ENCODE peak calls at places on chromosomes 2 and 18, in ten cellular contexts. A is astrocyte, K is cardiac fibroblast, W is PC-9, L is tibial artery, B is fibroblast of lung, Y is adrenal gland, H is lower leg skin, S is foreskin fibroblast, X is GM23338. V is an unnamed sample.
A peak's percentile ranks its signal among the peaks of the same experiment; 100 is the strongest.

GRCh38 chr2:61255580-61256437 is 93.8 kb downstream of the C2orf74 start:
- DNase-seq in A (peak; percentile 91), K (peak; percentile 89), W (no peak), L (no peak), B (peak; percentile 74), Y (no peak), H (no peak), S (peak; percentile 78), X (no peak), V (peak; percentile 85)

GRCh38 chr2:163731735-163732134 is 4.1 kb downstream of the FIGN start:
- DNase-seq in A (no peak), K (peak; percentile 42), W (no peak), L (no peak), B (peak; percentile 27), Y (no peak), H (no peak), S (no peak), X (no peak), V (no peak)

GRCh38 chr2:97785818-97786217 is 72.4 kb downstream of the ZAP70 start:
- DNase-seq in A (no peak), K (peak; percentile 34), W (no peak), L (no peak), B (no peak), Y (no peak), H (no peak), S (no peak), X (no peak), V (no peak)

GRCh38 chr18:48863432-48864065 is 87.2 kb downstream of the SMAD7 start:
- DNase-seq in A (no peak), K (no peak), W (no peak), L (no peak), B (no peak), Y (no peak), H (no peak), S (no peak), X (no peak), V (no peak)

GRCh38 chr2:33104052-33104623 is 157.4 kb downstream of the LTBP1 start:
- DNase-seq in A (peak; percentile 44), K (peak; percentile 62), W (peak; percentile 7), L (no peak), B (peak; percentile 72), Y (no peak), H (peak; percentile 34), S (peak; percentile 47), X (no peak), V (peak; percentile 62)

GRCh38 chr2:200471324-200471848 is 38.5 kb downstream of the KCTD18 start:
- DNase-seq in A (no peak), K (peak; percentile 52), W (no peak), L (no peak), B (peak; percentile 42), Y (no peak), H (no peak), S (no peak), X (peak; percentile 70), V (peak; percentile 42)

GRCh38 chr18:69402219-69402989 is 1.7 kb downstream of the DOK6 start:
- DNase-seq in A (no peak), K (no peak), W (no peak), L (no peak), B (peak; percentile 3), Y (no peak), H (no peak), S (no peak), X (peak; percentile 54), V (no peak)

GRCh38 chr2:100820346-100821254 is 661 bp downstream of the NPAS2 start:
- DNase-seq in A (no peak), K (no peak), W (no peak), L (no peak), B (no peak), Y (peak; percentile 14), H (no peak), S (no peak), X (peak; percentile 42), V (peak; percentile 83)

GRCh38 chr18:3119401-3120323 is 100.1 kb downstream of the MYOM1 start:
- DNase-seq in A (no peak), K (peak; percentile 15), W (peak; percentile 52), L (no peak), B (peak; percentile 16), Y (no peak), H (no peak), S (peak; percentile 29), X (no peak), V (peak; percentile 85)

GRCh38 chr2:226080323-226080722 is 680.8 kb downstream of the NYAP2 start:
- DNase-seq in A (peak; percentile 82), K (peak; percentile 43), W (no peak), L (no peak), B (peak; percentile 76), Y (no peak), H (no peak), S (peak; percentile 80), X (no peak), V (peak; percentile 64)

GRCh38 chr2:239337877-239338484 is 62.8 kb downstream of the HDAC4 start:
- DNase-seq in A (no peak), K (no peak), W (no peak), L (no peak), B (no peak), Y (no peak), H (no peak), S (no peak), X (peak; percentile 63), V (no peak)

GRCh38 chr2:201999289-201999688 is 34.4 kb upstream of the FZD7 start:
- DNase-seq in A (no peak), K (no peak), W (no peak), L (no peak), B (peak; percentile 57), Y (no peak), H (no peak), S (peak; percentile 28), X (no peak), V (no peak)

GRCh38 chr18:54822872-54823845 is 5.1 kb upstream of the RAB27B start:
- DNase-seq in A (peak; percentile 86), K (peak; percentile 98), W (peak; percentile 27), L (no peak), B (peak; percentile 93), Y (no peak), H (no peak), S (peak; percentile 96), X (no peak), V (peak; percentile 95)

GRCh38 chr2:130341562-130342019 is 1.1 kb upstream of the IMP4 start:
- DNase-seq in A (no peak), K (no peak), W (peak; percentile 25), L (peak; percentile 63), B (no peak), Y (no peak), H (no peak), S (no peak), X (peak; percentile 50), V (peak; percentile 31)

GRCh38 chr18:39057423-39058057 is 1491.9 kb upstream of the CELF4 start:
- DNase-seq in A (peak; percentile 29), K (peak; percentile 59), W (no peak), L (no peak), B (peak; percentile 63), Y (no peak), H (no peak), S (peak; percentile 7), X (no peak), V (peak; percentile 76)

GRCh38 chr2:70759446-70759845 is 8.6 kb downstream of the ADD2 start:
- DNase-seq in A (no peak), K (no peak), W (no peak), L (no peak), B (no peak), Y (no peak), H (no peak), S (no peak), X (no peak), V (no peak)

GRCh38 chr2:19321946-19322345 is 36.5 kb downstream of the OSR1 start:
- DNase-seq in A (peak; percentile 31), K (peak; percentile 17), W (no peak), L (no peak), B (peak; percentile 30), Y (no peak), H (no peak), S (peak; percentile 27), X (no peak), V (no peak)

GRCh38 chr18:24052053-24052452 is 37.5 kb downstream of the TTC39C start:
- DNase-seq in A (no peak), K (no peak), W (no peak), L (no peak), B (peak; percentile 67), Y (no peak), H (no peak), S (no peak), X (no peak), V (peak; percentile 24)

GRCh38 chr2:205721057-205721767 is 38.9 kb downstream of the NRP2 start:
- DNase-seq in A (no peak), K (no peak), W (no peak), L (no peak), B (no peak), Y (no peak), H (no peak), S (no peak), X (peak; percentile 73), V (peak; percentile 48)
- TF ChIP-seq CTCF in A (peak; percentile 38), K (peak; percentile 30), W (peak; percentile 35), L (no peak), B (peak; percentile 50), Y (no peak), H (no peak), S (peak; percentile 23), X (peak; percentile 66), V (peak; percentile 37)

DNA sequence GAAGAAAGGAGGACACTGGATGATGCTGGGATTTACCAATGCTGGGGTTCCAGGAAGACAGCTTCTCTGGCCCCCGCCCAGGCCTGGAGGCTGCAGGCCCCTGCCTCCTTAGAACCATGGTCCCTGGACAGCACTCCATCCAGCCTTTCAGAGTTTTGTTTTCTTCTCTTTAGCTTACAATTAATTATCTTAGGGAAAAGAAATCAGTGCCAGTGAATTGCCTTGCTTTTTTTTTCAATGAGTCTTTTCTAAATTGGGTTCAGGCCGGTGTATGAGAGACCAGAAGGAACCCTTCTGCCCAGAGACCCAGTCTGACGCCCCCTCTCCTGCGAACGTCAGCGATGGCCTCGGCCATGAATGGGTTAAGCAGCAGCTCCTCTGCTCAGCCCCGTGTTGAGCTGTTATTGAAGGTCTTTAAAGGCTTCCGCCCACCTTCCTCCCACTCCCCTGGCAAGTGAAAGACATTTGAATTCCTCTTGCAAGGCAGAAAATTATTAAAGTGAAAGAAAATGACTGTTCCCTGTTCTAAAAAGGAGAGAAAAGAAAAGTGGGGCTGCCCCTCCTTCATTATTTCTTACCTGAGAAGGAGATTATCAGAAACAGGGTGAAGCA is 65.7 kb upstream of the CHMP1B start:
- DNase-seq in A (no peak), K (no peak), W (no peak), L (no peak), B (no peak), Y (no peak), H (no peak), S (no peak), X (peak; percentile 63), V (no peak)
- H3K4me3 ChIP-seq in A (no peak overlapping the region), K (no peak overlapping the region), W (no peak overlapping the region), L (no peak overlapping the region), B (no peak overlapping the region), Y (no peak overlapping the region), H (no peak overlapping the region), S (no peak overlapping the region), X (peak overlapping the region; percentile 39), V (no peak overlapping the region)

GRCh38 chr2:134918518-134919359 is at the start of gene CCNT2:
- DNase-seq in A (peak; percentile 96), K (peak; percentile 99), W (peak; percentile 99), L (peak; percentile 100), B (peak; percentile 99), Y (peak; percentile 99), H (peak; percentile 99), S (peak; percentile 99), X (peak; percentile 99), V (peak; percentile 99)
- TF ChIP-seq CTCF in A (no peak), K (no peak), W (no peak), L (no peak), B (no peak), Y (no peak), H (no peak), S (no peak), X (no peak), V (peak; percentile 18)

GRCh38 chr2:235496239-235496621 is 2.4 kb downstream of the AGAP1 start:
- DNase-seq in A (peak; percentile 15), K (peak; percentile 43), W (peak; percentile 34), L (no peak), B (no peak), Y (no peak), H (no peak), S (peak; percentile 18), X (no peak), V (peak; percentile 52)
- H3K4me3 ChIP-seq in A (no peak overlapping the region), K (no peak overlapping the region), W (peak overlapping the region; percentile 77), L (no peak overlapping the region), B (peak overlapping the region; percentile 71), Y (no peak overlapping the region), H (no peak overlapping the region), S (no peak overlapping the region), X (peak overlapping the region; percentile 71), V (no peak overlapping the region)